ENCODE peak calls at places on chromosome 4, in five cellular contexts. One of them, this sample, is unnamed.

GRCh38 chr4:139593091-139593564 is 37.1 kb upstream of the SETD7 start:
- DNase-seq in HFF-Myc: no peak
- DNase-seq in fibroblast of mammary gland: peak; percentile 70
- DNase-seq in pancreas: no peak
- DNase-seq in NCI-H2029: no peak
- DNase-seq in this sample: no peak

GRCh38 chr4:102823897-102824296 is 3.5 kb downstream of the UBE2D3 start:
- DNase-seq in HFF-Myc: no peak
- DNase-seq in fibroblast of mammary gland: peak; percentile 35
- DNase-seq in pancreas: no peak
- DNase-seq in NCI-H2029: no peak
- DNase-seq in this sample: no peak

GRCh38 chr4:4320528-4320927 is 30.5 kb downstream of the ZBTB49 start:
- DNase-seq in HFF-Myc: no peak
- DNase-seq in fibroblast of mammary gland: no peak
- DNase-seq in pancreas: no peak
- DNase-seq in NCI-H2029: no peak
- DNase-seq in this sample: no peak

GRCh38 chr4:7266525-7267292 is 74.4 kb downstream of the SORCS2 start:
- DNase-seq in HFF-Myc: peak; percentile 42
- DNase-seq in fibroblast of mammary gland: peak; percentile 92
- DNase-seq in pancreas: no peak
- DNase-seq in NCI-H2029: no peak
- DNase-seq in this sample: no peak

GRCh38 chr4:8568068-8568668 is 12.0 kb upstream of the GPR78 start:
- DNase-seq in HFF-Myc: no peak
- DNase-seq in fibroblast of mammary gland: no peak
- DNase-seq in pancreas: no peak
- DNase-seq in NCI-H2029: no peak
- DNase-seq in this sample: no peak

GRCh38 chr4:3689006-3689405 is 77.2 kb upstream of the ADRA2C start:
- DNase-seq in HFF-Myc: no peak
- DNase-seq in fibroblast of mammary gland: no peak
- DNase-seq in pancreas: no peak
- DNase-seq in NCI-H2029: no peak
- DNase-seq in this sample: no peak

GRCh38 chr4:14249226-14249625 is 621.7 kb upstream of the BOD1L1 start:
- DNase-seq in HFF-Myc: no peak
- DNase-seq in fibroblast of mammary gland: no peak
- DNase-seq in pancreas: no peak
- DNase-seq in NCI-H2029: no peak
- DNase-seq in this sample: no peak

GRCh38 chr4:171847751-171848150 is 34.5 kb downstream of the GALNTL6 start:
- DNase-seq in HFF-Myc: no peak
- DNase-seq in fibroblast of mammary gland: peak; percentile 53
- DNase-seq in pancreas: no peak
- DNase-seq in NCI-H2029: no peak
- DNase-seq in this sample: no peak

GRCh38 chr4:70976251-70976650 is 17.2 kb upstream of the DCK start:
- DNase-seq in HFF-Myc: no peak
- DNase-seq in fibroblast of mammary gland: no peak
- DNase-seq in pancreas: no peak
- DNase-seq in NCI-H2029: no peak
- DNase-seq in this sample: no peak

GRCh38 chr4:27861381-27861787 is 1000.7 kb downstream of the STIM2 start:
- DNase-seq in HFF-Myc: no peak
- DNase-seq in fibroblast of mammary gland: peak; percentile 64
- DNase-seq in pancreas: peak; percentile 14
- DNase-seq in NCI-H2029: no peak
- DNase-seq in this sample: no peak

GRCh38 chr4:9703391-9703790 is 78.0 kb upstream of the DRD5 start:
- DNase-seq in HFF-Myc: no peak
- DNase-seq in fibroblast of mammary gland: peak; percentile 30
- DNase-seq in pancreas: no peak
- DNase-seq in NCI-H2029: peak; percentile 53
- DNase-seq in this sample: no peak

GRCh38 chr4:106502106-106502699 is 133.6 kb upstream of the GIMD1 start:
- DNase-seq in HFF-Myc: peak; percentile 26
- DNase-seq in fibroblast of mammary gland: peak; percentile 12
- DNase-seq in pancreas: peak; percentile 33
- DNase-seq in NCI-H2029: peak; percentile 11
- DNase-seq in this sample: peak; percentile 1

GRCh38 chr4:1767770-1768366 is 25.2 kb upstream of the FGFR3 start:
- DNase-seq in HFF-Myc: no peak
- DNase-seq in fibroblast of mammary gland: peak; percentile 20
- DNase-seq in pancreas: no peak
- DNase-seq in NCI-H2029: no peak
- DNase-seq in this sample: no peak

GRCh38 chr4:156999175-156999517 is 27.5 kb upstream of the PDGFC start:
- DNase-seq in HFF-Myc: peak; percentile 99
- DNase-seq in fibroblast of mammary gland: peak; percentile 98
- DNase-seq in pancreas: peak; percentile 73
- DNase-seq in NCI-H2029: no peak
- DNase-seq in this sample: no peak

This sample was measured in caudate nucleus.